ENCODE peak calls at places on chromosomes 6 and 20, in five cellular contexts. T is AG04450, C is colonic mucosa, G is brain microvascular endothelial cell, E is activated B cell treated with CpG ODN at 0.5 μM for 24 hours. L is an unnamed sample.

GRCh38 chr6:31308050-31308844 is 36.4 kb upstream of the HLA-C start:
- DNase-seq in T (no peak), C (peak; percentile 87), G (no peak), E (peak; percentile 68), L (peak; percentile 70)

GRCh38 chr6:44006123-44006871 is 121.0 kb downstream of the MRPL14 start:
- DNase-seq in T (no peak), C (no peak), G (no peak), E (no peak), L (no peak)

GRCh38 chr20:1810572-1810925 is 84.7 kb upstream of the SIRPA start:
- DNase-seq in T (no peak), C (no peak), G (no peak), E (no peak), L (no peak)

GRCh38 chr20:53579581-53580375 is 13.9 kb downstream of the ZNF217 start:
- DNase-seq in T (no peak), C (peak; percentile 51), G (no peak), E (no peak), L (no peak)

GRCh38 chr20:34511891-34512265 is 4.3 kb upstream of the DYNLRB1 start:
- DNase-seq in T (no peak), C (no peak), G (no peak), E (no peak), L (no peak)

GRCh38 chr6:115551510-115551909 is 509.2 kb downstream of the FRK start:
- DNase-seq in T (no peak), C (no peak), G (no peak), E (no peak), L (no peak)

GRCh38 chr6:451847-452246 is 60.3 kb downstream of the IRF4 start:
- DNase-seq in T (no peak), C (no peak), G (no peak), E (no peak), L (no peak)

GRCh38 chr6:112983741-112984221 is 636.7 kb downstream of the RFPL4B start:
- DNase-seq in T (no peak), C (no peak), G (no peak), E (no peak), L (no peak)

GRCh38 chr6:161417712-161418457 is 144.0 kb upstream of the AGPAT4 start:
- DNase-seq in T (peak; percentile 76), C (no peak), G (peak; percentile 96), E (no peak), L (no peak)

DNA sequence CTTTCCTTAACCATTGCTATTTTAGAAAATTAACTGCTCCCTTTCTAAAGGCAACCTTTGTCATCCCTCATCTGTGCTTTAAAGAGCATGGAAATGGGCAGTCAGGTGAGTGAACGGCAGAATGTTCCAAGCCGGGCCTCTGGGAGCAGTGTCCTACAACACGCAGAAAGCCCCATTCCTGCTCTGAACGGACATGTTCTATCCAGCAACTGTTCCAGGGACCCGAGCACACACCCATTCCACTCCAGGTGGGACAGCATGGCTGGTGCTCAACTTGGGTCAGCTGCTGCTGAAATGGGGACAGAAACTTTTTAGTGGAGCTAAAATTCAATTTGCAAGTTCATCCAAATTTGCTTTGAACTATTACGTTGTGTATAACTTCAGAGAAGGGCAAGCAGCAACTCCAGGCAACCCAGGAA is 26.7 kb downstream of the DIDO1 start:
- DNase-seq in T (no peak), C (no peak), G (no peak), E (no peak), L (no peak)
- TF ChIP-seq CTCF in T (peak; percentile 17), C (no peak), G (peak; percentile 17), E (no peak), L (no peak)

DNA sequence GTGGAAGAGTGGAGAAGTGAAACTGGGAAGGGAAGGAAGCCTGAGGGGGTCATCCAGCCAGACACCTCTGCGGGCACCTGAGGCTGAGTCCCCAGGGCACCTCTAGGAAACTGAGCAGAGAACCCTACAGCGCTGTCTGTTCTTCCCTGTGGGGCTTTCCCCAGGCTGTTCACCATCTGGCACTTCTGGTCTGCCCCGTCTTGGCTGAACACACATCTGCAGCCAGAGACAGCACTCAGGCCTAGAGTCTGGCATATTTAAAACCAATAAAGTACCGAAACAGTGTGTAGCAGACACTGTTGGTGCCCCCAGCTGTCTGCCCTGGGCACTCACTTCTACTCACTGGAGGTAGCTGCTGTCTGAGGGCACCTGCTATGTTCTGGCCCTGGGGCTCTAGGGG is 9.4 kb upstream of the ARFGEF2 start:
- DNase-seq in T (no peak), C (no peak), G (no peak), E (peak; percentile 55), L (peak; percentile 50)
- TF ChIP-seq CTCF in T (no peak), C (no peak), G (no peak), E (no peak), L (no peak)

DNA sequence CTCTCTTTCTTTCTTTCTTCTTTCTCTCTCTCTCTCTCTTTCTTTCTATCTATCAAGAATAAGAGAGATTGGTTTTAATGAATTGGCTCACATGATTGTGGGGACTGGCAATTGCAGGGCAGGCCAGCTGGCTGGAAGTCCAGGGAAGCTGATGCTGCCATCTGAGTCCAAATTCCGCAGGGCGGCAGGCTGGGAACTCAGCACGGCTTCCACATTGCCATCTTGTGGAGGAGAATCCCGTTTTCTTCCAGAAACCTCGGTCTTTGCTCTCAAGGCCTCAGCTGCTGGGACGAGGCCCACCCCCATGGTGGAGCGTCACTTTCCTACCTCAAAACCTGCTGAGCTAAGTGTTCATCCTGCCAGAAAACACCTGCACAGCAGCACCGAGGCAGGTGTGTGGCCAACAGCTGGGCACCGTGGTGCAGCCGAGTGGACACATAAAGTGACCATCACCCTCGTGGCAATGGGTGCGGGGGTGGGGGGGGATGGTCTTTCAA is 58.8 kb upstream of the SLCO4A1 start:
- DNase-seq in T (no peak), C (no peak), G (no peak), E (no peak), L (no peak)
- TF ChIP-seq CTCF in T (no peak), C (no peak), G (peak; percentile 15), E (no peak), L (no peak)

GRCh38 chr6:143176090-143177021 is 115.7 kb downstream of the AIG1 start:
- DNase-seq in T (peak; percentile 71), C (no peak), G (peak; percentile 97), E (no peak), L (no peak)
- TF ChIP-seq CTCF in T (no peak), C (no peak), G (peak; percentile 60), E (no peak), L (no peak)

GRCh38 chr20:54938707-54939106 is 463.3 kb downstream of the DOK5 start:
- DNase-seq in T (no peak), C (no peak), G (no peak), E (no peak), L (no peak)
- TF ChIP-seq CTCF in T (no peak), C (no peak), G (no peak), E (no peak), L (no peak)

GRCh38 chr20:14334306-14334930 is 3.0 kb downstream of the FLRT3 start:
- DNase-seq in T (peak; percentile 15), C (no peak), G (peak; percentile 45), E (no peak), L (no peak)
- TF ChIP-seq CTCF in T (peak; percentile 66), C (peak; percentile 12), G (peak; percentile 72), E (no peak), L (no peak)

GRCh38 chr20:49821850-49822249 is 9.2 kb downstream of the SLC9A8 start:
- DNase-seq in T (no peak), C (no peak), G (peak; percentile 32), E (no peak), L (no peak)
- TF ChIP-seq CTCF in T (peak; percentile 56), C (no peak), G (peak; percentile 53), E (no peak), L (peak; percentile 40)